ENCODE peak calls at places on chromosomes 1 and 21, in five cellular contexts. H is ascending aorta; G is esophagus muscularis mucosa; P is neural progenitor cell; S is CD4-positive, alpha-beta T cell. N is an unnamed sample. For H3K9me3, the result is how much of the 10 kb centered on the place peaks cover.

GRCh38 chr21:42671778-42672593 is 18.6 kb downstream of the PDE9A start:
- DNase-seq in S (no peak), H (no peak), P (no peak), G (no peak), N (no peak)

GRCh38 chr1:54273092-54273836 is 73.3 kb downstream of the MRPL37 start:
- DNase-seq in H (peak), S (no peak), G (peak), P (peak), N (no peak)

GRCh38 chr21:46482225-46482845 is 23.6 kb downstream of the DIP2A start:
- DNase-seq in G (no peak), H (no peak), P (no peak), S (no peak), N (no peak)

GRCh38 chr1:224815647-224816046 is 113.8 kb upstream of the DNAH14 start:
- DNase-seq in P (no peak), G (no peak), S (no peak), H (no peak), N (no peak)

GRCh38 chr1:225209153-225209552 is 218.7 kb downstream of the LBR start:
- DNase-seq in G (no peak), H (no peak), S (no peak), P (no peak), N (no peak)

GRCh38 chr1:28894785-28895184 is 19.6 kb upstream of the EPB41 start:
- DNase-seq in S (no peak), G (no peak), P (no peak), H (no peak), N (no peak)

GRCh38 chr21:28960245-28960644 is 32.4 kb downstream of the LTN1 start:
- DNase-seq in S (no peak), H (no peak), G (no peak), P (no peak), N (no peak)

GRCh38 chr1:42684139-42684538 is 1.9 kb downstream of the YBX1 start:
- DNase-seq in H (no peak), P (peak), G (no peak), S (no peak), N (no peak)

GRCh38 chr1:210776722-210777121 is 357.2 kb downstream of the KCNH1 start:
- DNase-seq in P (no peak), H (no peak), S (no peak), G (peak), N (no peak)

GRCh38 chr1:170707959-170708666 is 44.2 kb downstream of the PRRX1 start:
- DNase-seq in H (peak), S (no peak), P (no peak), G (no peak), N (no peak)

GRCh38 chr1:180501865-180502360 is 464 bp downstream of the ACBD6 start:
- DNase-seq in G (no peak), P (no peak), H (peak), S (no peak), N (peak)

GRCh38 chr1:41767534-41767933 is 151.2 kb downstream of the HIVEP3 start:
- DNase-seq in P (no peak), S (no peak), G (no peak), H (no peak), N (no peak)

GRCh38 chr1:214187152-214187900 is 93.6 kb upstream of the SMYD2 start:
- DNase-seq in H (no peak), P (peak), S (no peak), G (no peak), N (no peak)

GRCh38 chr1:9328681-9329080 is 36.0 kb downstream of the SPSB1 start:
- DNase-seq in G (no peak), P (no peak), S (no peak), H (no peak), N (no peak)

GRCh38 chr1:18077657-18078215 is 29.9 kb upstream of the IGSF21 start:
- DNase-seq in P (no peak), S (no peak), G (no peak), H (no peak), N (no peak)

GRCh38 chr1:10692401-10693021 is 103.9 kb downstream of the CASZ1 start:
- DNase-seq in P (peak), G (no peak), H (no peak), S (peak), N (peak)

GRCh38 chr1:204751480-204751879 is 65.9 kb upstream of the LRRN2 start:
- DNase-seq in G (no peak), S (no peak), P (no peak), H (no peak), N (no peak)

GRCh38 chr21:45357436-45358260 is 47.3 kb upstream of the COL18A1 start:
- DNase-seq in H (no peak), P (peak), S (no peak), G (no peak), N (no peak)

GRCh38 chr1:32903991-32904776 is 3.0 kb upstream of the TMEM54 start:
- DNase-seq in H (no peak), G (no peak), P (no peak), S (no peak), N (no peak)

GRCh38 chr1:18738126-18738525 is 107.5 kb downstream of the PAX7 start:
- DNase-seq in H (no peak), P (no peak), S (no peak), G (no peak), N (no peak)

GRCh38 chr1:160860840-160861505 is 1.7 kb downstream of the CD244 start:
- DNase-seq in P (no peak), S (no peak), G (peak), H (no peak), N (no peak)

GRCh38 chr1:216005916-216006315 is 417.3 kb downstream of the USH2A start:
- DNase-seq in P (no peak), G (no peak), S (no peak), H (no peak), N (no peak)

GRCh38 chr1:9319789-9320519 is 27.3 kb downstream of the SPSB1 start:
- DNase-seq in H (no peak), G (no peak), S (no peak), P (peak), N (no peak)

GRCh38 chr21:42341776-42342542 is 8.8 kb downstream of the TFF2 start:
- DNase-seq in S (no peak), H (no peak), P (no peak), G (no peak), N (no peak)

GRCh38 chr1:6612641-6613360 is 730 bp upstream of the PHF13 start:
- DNase-seq in S (no peak), H (no peak), P (peak), G (no peak), N (no peak)

GRCh38 chr1:59016390-59016789 is 232.5 kb upstream of the JUN start:
- DNase-seq in H (no peak), G (no peak), S (no peak), P (no peak), N (no peak)

GRCh38 chr1:43232482-43232881 is 37.3 kb upstream of the TMEM125 start:
- DNase-seq in P (no peak), G (peak), H (no peak), S (no peak), N (no peak)

GRCh38 chr1:17244826-17245740 is 3.8 kb upstream of the PADI3 start:
- DNase-seq in H (no peak), S (no peak), P (peak), G (no peak), N (no peak)

GRCh38 chr1:48943826-48944225 is 167.1 kb upstream of the BEND5 start:
- DNase-seq in H (no peak), S (no peak), P (no peak), G (no peak), N (no peak)

GRCh38 chr21:45818904-45819285 is 162.7 kb upstream of the COL6A1 start:
- DNase-seq in S (peak), G (peak), H (no peak), P (no peak), N (no peak)

GRCh38 chr1:176033474-176033873 is 173.6 kb downstream of the COP1 start:
- DNase-seq in P (no peak), H (no peak), G (no peak), S (no peak), N (no peak)

GRCh38 chr1:113818585-113818984 is 6.3 kb upstream of the RSBN1 start:
- DNase-seq in P (no peak), H (no peak), G (no peak), S (no peak), N (no peak)

GRCh38 chr1:200042119-200042436 is 14.6 kb downstream of the NR5A2 start:
- DNase-seq in H (no peak), P (peak), G (no peak), S (no peak), N (no peak)

GRCh38 chr1:8427986-8428385 is 110.1 kb downstream of the SLC45A1 start:
- DNase-seq in H (peak), P (no peak), S (no peak), G (no peak), N (no peak)

GRCh38 chr1:55803429-55803828 is 588.3 kb upstream of the USP24 start:
- DNase-seq in P (no peak), S (no peak), G (no peak), H (no peak), N (no peak)

GRCh38 chr1:167137285-167138192 is 43.7 kb downstream of the STYXL2 start:
- DNase-seq in H (no peak), G (peak), P (peak), S (no peak), N (no peak)

GRCh38 chr1:115113781-115114180 is 24.5 kb upstream of the TSPAN2 start:
- DNase-seq in G (no peak), H (no peak), S (no peak), P (no peak), N (no peak)

GRCh38 chr1:108610073-108610472 is 50.2 kb downstream of the EEIG2 start:
- DNase-seq in H (no peak), G (no peak), S (no peak), P (no peak), N (no peak)

GRCh38 chr1:20624709-20625108 is 8.5 kb upstream of the PINK1 start:
- DNase-seq in P (no peak), S (no peak), G (no peak), H (no peak), N (no peak)

GRCh38 chr1:248740876-248741275 is 14.7 kb downstream of the LYPD8 start:
- DNase-seq in G (no peak), P (no peak), H (no peak), S (no peak), N (no peak)
- H3K9me3 ChIP-seq in G (under half), P (under half), H (under half), S (under half), N (under half)

DNA sequence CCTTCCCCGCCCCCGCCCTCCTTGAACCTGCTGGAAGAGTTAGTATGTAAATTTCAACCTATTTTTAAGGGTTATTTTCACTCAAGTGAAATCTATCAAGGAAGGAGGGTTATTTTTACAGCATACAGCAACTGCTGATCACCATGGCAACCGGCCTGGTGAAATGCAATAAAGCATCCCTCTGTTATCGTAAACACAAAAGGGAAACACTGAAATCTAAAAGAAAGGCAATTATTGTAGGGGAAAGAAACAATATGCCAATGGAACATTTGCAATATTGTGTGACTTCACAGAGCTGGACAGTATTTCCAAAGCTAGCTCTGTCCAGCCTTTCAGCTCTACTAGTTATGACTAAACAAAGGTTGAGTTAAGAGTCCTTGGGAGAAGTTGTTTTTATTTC is 588.3 kb upstream of the PBX1 start:
- DNase-seq in S (no peak), P (no peak), G (no peak), H (no peak), N (no peak)
- H3K9me3 ChIP-seq in S (under half), P (under half), G (under half), H (under half), N (under half)

DNA sequence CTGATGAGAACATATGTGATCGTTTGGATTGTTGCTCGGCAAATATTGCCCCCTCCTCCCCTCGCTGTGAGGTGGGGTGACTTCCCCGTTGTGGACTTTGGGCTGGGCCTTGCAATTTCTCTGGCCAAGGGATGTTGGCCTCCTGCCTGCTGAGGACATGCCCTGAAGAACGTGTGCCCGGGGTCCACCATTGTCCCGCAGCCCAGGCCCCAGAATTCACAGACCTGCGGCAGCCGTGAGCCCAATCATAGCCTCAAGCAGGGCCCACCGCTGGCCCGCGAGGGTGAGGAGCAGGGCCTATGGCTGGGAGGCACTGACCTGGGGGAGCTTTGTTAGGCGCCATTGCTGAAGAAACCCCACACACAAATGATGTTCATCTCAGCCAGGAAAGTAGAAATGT is 58.3 kb upstream of the ACTRT2 start:
- DNase-seq in P (no peak), S (no peak), G (no peak), H (no peak), N (no peak)
- H3K9me3 ChIP-seq in P (under half), S (under half), G (under half), H (under half), N (under half)

DNA sequence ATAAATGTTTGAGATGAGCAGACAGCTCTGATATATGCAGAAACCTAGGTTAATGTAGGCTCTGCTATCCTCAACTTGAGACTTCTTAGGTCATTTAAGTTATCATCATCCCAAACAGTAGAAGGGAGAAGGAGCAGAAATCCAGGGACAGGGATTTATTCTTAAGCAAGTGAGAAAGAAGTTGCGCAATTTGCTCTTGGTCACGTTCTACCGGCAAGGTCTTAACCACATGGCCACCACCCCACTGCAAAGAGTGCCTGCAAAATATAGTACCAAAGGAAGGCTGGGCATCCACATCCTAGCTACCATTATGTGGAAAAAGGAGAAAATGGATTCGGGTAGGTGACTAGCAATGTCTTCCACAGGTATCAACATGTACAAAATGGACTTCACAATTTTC is 25.2 kb downstream of the CRNN start:
- DNase-seq in H (no peak), P (no peak), S (no peak), G (no peak), N (no peak)
- H3K9me3 ChIP-seq in H (under half), P (under half), S (under half), G (under half), N (under half)

N was measured in T-helper 17 cell.